ENCODE peak calls at places on chromosome 16, in four cellular contexts. One of them, this sample, is unnamed.

GRCh38 chr16:28587386-28587785 is 9.5 kb downstream of the SULT1A2 start:
- DNase-seq in GM12878: no peak
- DNase-seq in HepG2: no peak
- DNase-seq in K562: no peak
- DNase-seq in this sample: no peak

GRCh38 chr16:5905935-5906334 is 808.3 kb upstream of the EEF2KMT start:
- DNase-seq in GM12878: no peak
- DNase-seq in HepG2: no peak
- DNase-seq in K562: no peak
- DNase-seq in this sample: no peak

GRCh38 chr16:4426021-4426684 is 485 bp downstream of the DNAJA3 start:
- DNase-seq in GM12878: no peak
- DNase-seq in HepG2: peak
- DNase-seq in K562: no peak
- DNase-seq in this sample: peak

GRCh38 chr16:75555213-75555706 is 792 bp downstream of the TMEM231 start:
- DNase-seq in GM12878: no peak
- DNase-seq in HepG2: peak
- DNase-seq in K562: peak
- DNase-seq in this sample: peak

GRCh38 chr16:20072524-20073202 is 1.0 kb downstream of the GPR139 start:
- DNase-seq in GM12878: no peak
- DNase-seq in HepG2: no peak
- DNase-seq in K562: no peak
- DNase-seq in this sample: no peak

GRCh38 chr16:66968847-66969246 is 7.8 kb downstream of the CES3 start:
- DNase-seq in GM12878: no peak
- DNase-seq in HepG2: no peak
- DNase-seq in K562: no peak
- DNase-seq in this sample: no peak

GRCh38 chr16:56986361-56986760 is 3.0 kb upstream of the NLRC5 start:
- DNase-seq in GM12878: no peak
- DNase-seq in HepG2: no peak
- DNase-seq in K562: no peak
- DNase-seq in this sample: no peak

GRCh38 chr16:17544785-17545184 is 74.0 kb upstream of the XYLT1 start:
- DNase-seq in GM12878: no peak
- DNase-seq in HepG2: no peak
- DNase-seq in K562: peak
- DNase-seq in this sample: peak

GRCh38 chr16:4212207-4212933 is 29.5 kb downstream of the SRL start:
- DNase-seq in GM12878: no peak
- DNase-seq in HepG2: no peak
- DNase-seq in K562: no peak
- DNase-seq in this sample: no peak

GRCh38 chr16:70304892-70305448 is 6.0 kb downstream of the DDX19B start:
- DNase-seq in GM12878: no peak
- DNase-seq in HepG2: no peak
- DNase-seq in K562: no peak
- DNase-seq in this sample: no peak

GRCh38 chr16:65950211-65950610 is 416.3 kb upstream of the CDH5 start:
- DNase-seq in GM12878: no peak
- DNase-seq in HepG2: no peak
- DNase-seq in K562: no peak
- DNase-seq in this sample: no peak

GRCh38 chr16:30407794-30408534 is 558 bp downstream of the ZNF771 start:
- DNase-seq in GM12878: no peak
- DNase-seq in HepG2: no peak
- DNase-seq in K562: peak
- DNase-seq in this sample: peak

GRCh38 chr16:5900046-5900445 is 802.5 kb upstream of the EEF2KMT start:
- DNase-seq in GM12878: no peak
- DNase-seq in HepG2: no peak
- DNase-seq in K562: no peak
- DNase-seq in this sample: no peak

GRCh38 chr16:83273504-83274173 is 534.1 kb upstream of the HSBP1 start:
- DNase-seq in GM12878: no peak
- DNase-seq in HepG2: no peak
- DNase-seq in K562: no peak
- DNase-seq in this sample: no peak

GRCh38 chr16:28495098-28495793 is 803 bp downstream of the APOBR start:
- DNase-seq in GM12878: no peak
- DNase-seq in HepG2: no peak
- DNase-seq in K562: no peak
- DNase-seq in this sample: no peak

GRCh38 chr16:60077791-60078280 is 1343.7 kb upstream of the GOT2 start:
- DNase-seq in GM12878: no peak
- DNase-seq in HepG2: no peak
- DNase-seq in K562: no peak
- DNase-seq in this sample: no peak

GRCh38 chr16:66296591-66296990 is 69.9 kb upstream of the CDH5 start:
- DNase-seq in GM12878: no peak
- DNase-seq in HepG2: no peak
- DNase-seq in K562: no peak
- DNase-seq in this sample: no peak

GRCh38 chr16:53504161-53504663 is 1.2 kb upstream of the AKTIP start:
- DNase-seq in GM12878: no peak
- DNase-seq in HepG2: no peak
- DNase-seq in K562: no peak
- DNase-seq in this sample: no peak

GRCh38 chr16:89049484-89050118 is 44.1 kb upstream of the ACSF3 start:
- DNase-seq in GM12878: no peak
- DNase-seq in HepG2: no peak
- DNase-seq in K562: no peak
- DNase-seq in this sample: no peak

GRCh38 chr16:68404736-68405345 is 43.5 kb downstream of the SMPD3 start:
- DNase-seq in GM12878: no peak
- DNase-seq in HepG2: no peak
- DNase-seq in K562: no peak
- DNase-seq in this sample: no peak

GRCh38 chr16:64892843-64893242 is 229.0 kb downstream of the CDH11 start:
- DNase-seq in GM12878: no peak
- DNase-seq in HepG2: no peak
- DNase-seq in K562: no peak
- DNase-seq in this sample: no peak

GRCh38 chr16:6644916-6645315 is 687.7 kb upstream of the RBFOX1 start:
- DNase-seq in GM12878: no peak
- DNase-seq in HepG2: no peak
- DNase-seq in K562: no peak
- DNase-seq in this sample: no peak

GRCh38 chr16:9012848-9013507 is 49.3 kb upstream of the USP7 start:
- DNase-seq in GM12878: no peak
- DNase-seq in HepG2: no peak
- DNase-seq in K562: peak
- DNase-seq in this sample: no peak

GRCh38 chr16:22008215-22009142 is 568 bp downstream of the MOSMO start:
- DNase-seq in GM12878: no peak
- DNase-seq in HepG2: no peak
- DNase-seq in K562: no peak
- DNase-seq in this sample: no peak

GRCh38 chr16:66429290-66429962 is 2.3 kb downstream of the BEAN1 start:
- DNase-seq in GM12878: no peak
- DNase-seq in HepG2: no peak
- DNase-seq in K562: no peak
- DNase-seq in this sample: no peak

GRCh38 chr16:11534262-11534661 is 52.5 kb downstream of the LITAF start:
- DNase-seq in GM12878: no peak
- DNase-seq in HepG2: no peak
- DNase-seq in K562: no peak
- DNase-seq in this sample: no peak

GRCh38 chr16:58345574-58346354 is 46.5 kb upstream of the GINS3 start:
- DNase-seq in GM12878: no peak
- DNase-seq in HepG2: no peak
- DNase-seq in K562: no peak
- DNase-seq in this sample: no peak

GRCh38 chr16:86508947-86509758 is 1.2 kb upstream of the FOXF1 start:
- DNase-seq in GM12878: no peak
- DNase-seq in HepG2: no peak
- DNase-seq in K562: no peak
- DNase-seq in this sample: peak

GRCh38 chr16:70577256-70577698 is 53.7 kb downstream of the SF3B3 start:
- DNase-seq in GM12878: no peak
- DNase-seq in HepG2: no peak
- DNase-seq in K562: no peak
- DNase-seq in this sample: no peak

GRCh38 chr16:10485698-10486382 is 94.6 kb downstream of the EMP2 start:
- DNase-seq in GM12878: no peak
- DNase-seq in HepG2: no peak
- DNase-seq in K562: no peak
- DNase-seq in this sample: no peak
- TF ChIP-seq FOXM1 in GM12878: no peak
- TF ChIP-seq FOXM1 in HepG2: no peak
- TF ChIP-seq FOXM1 in K562: no peak
- TF ChIP-seq FOXM1 in this sample: no peak

DNA sequence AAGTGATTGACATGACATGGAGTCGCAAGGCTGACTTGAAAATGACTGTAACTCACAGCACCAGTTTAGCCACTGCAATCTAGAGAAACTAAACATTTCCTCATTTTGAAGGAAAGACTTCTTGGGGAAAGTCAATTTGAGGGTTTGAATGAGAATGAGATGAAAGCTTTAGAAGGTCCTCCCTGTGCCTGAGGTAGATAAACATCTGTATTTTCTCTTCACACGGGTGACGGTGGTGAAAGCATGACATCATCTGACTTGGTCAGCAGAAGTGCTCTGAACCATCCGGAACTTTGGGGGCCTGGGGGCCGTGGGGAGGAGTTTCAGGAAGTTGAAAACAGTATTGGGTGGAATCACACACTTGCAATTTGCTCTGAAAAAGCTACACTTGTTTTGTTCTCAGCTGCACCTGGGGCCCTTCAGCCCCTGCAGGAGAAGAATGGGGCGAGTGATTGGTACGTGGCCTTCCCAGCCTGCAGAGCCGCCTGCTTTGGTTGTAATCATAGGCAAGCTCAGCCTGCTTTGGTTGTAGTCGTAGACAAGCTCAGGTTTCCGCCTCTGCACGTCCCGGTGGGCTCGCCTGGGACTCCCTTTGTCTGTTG is 5.0 kb downstream of the BANP start:
- DNase-seq in GM12878: peak
- DNase-seq in HepG2: no peak
- DNase-seq in K562: peak
- DNase-seq in this sample: no peak
- TF ChIP-seq BHLHE40 in GM12878: peak
- TF ChIP-seq BHLHE40 in HepG2: no peak
- TF ChIP-seq BHLHE40 in K562: peak
- TF ChIP-seq BHLHE40 in this sample: no peak

GRCh38 chr16:87978127-87978526 is 26.9 kb downstream of the BANP start:
- DNase-seq in GM12878: no peak
- DNase-seq in HepG2: no peak
- DNase-seq in K562: no peak
- DNase-seq in this sample: no peak
- TF ChIP-seq FOXM1 in GM12878: no peak
- TF ChIP-seq FOXM1 in HepG2: no peak
- TF ChIP-seq FOXM1 in K562: no peak
- TF ChIP-seq FOXM1 in this sample: no peak

DNA sequence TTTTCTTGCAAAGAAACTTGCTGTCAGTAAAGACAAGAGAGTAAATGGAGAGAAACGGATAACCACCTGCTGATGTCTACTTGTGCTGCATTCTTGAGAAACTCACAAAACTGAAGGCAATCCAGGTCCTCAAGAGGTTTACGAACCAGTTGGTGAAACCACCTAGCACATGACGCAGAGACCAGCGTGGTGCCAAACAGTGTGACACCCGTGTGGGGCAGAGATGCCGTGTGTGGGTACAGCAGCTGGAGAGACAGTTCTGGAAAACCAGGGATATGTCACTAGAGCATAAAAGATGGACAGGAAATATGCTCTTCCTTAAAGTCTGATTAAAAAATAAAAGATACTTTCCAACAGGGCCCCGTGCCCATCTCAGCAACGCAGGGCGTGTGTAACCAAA is 110.0 kb downstream of the ZFHX3 start:
- DNase-seq in GM12878: no peak
- DNase-seq in HepG2: no peak
- DNase-seq in K562: no peak
- DNase-seq in this sample: no peak
- TF ChIP-seq BHLHE40 in GM12878: no peak
- TF ChIP-seq BHLHE40 in HepG2: no peak
- TF ChIP-seq BHLHE40 in K562: no peak
- TF ChIP-seq BHLHE40 in this sample: no peak

GRCh38 chr16:84966150-84966447 is 45.2 kb downstream of the ZDHHC7 start:
- DNase-seq in GM12878: no peak
- DNase-seq in HepG2: no peak
- DNase-seq in K562: no peak
- DNase-seq in this sample: no peak
- TF ChIP-seq FOXM1 in GM12878: no peak
- TF ChIP-seq FOXM1 in HepG2: no peak
- TF ChIP-seq FOXM1 in K562: no peak
- TF ChIP-seq FOXM1 in this sample: no peak

GRCh38 chr16:578870-579405 is 9.2 kb downstream of the PIGQ start:
- DNase-seq in GM12878: no peak
- DNase-seq in HepG2: peak
- DNase-seq in K562: peak
- DNase-seq in this sample: peak
- TF ChIP-seq BHLHE40 in GM12878: peak
- TF ChIP-seq BHLHE40 in HepG2: peak
- TF ChIP-seq BHLHE40 in K562: peak
- TF ChIP-seq BHLHE40 in this sample: no peak